ENCODE peak calls at places on chromosomes 4 and X, in seven cellular contexts. One of them, this sample, is unnamed.

GRCh38 chr4:73019462-73020047 is 50.0 kb downstream of the COX18 start:
- DNase-seq in ovary: no peak
- DNase-seq in IMR-90: peak
- DNase-seq in body of pancreas: no peak
- DNase-seq in breast epithelium: no peak
- DNase-seq in prostate gland: peak
- DNase-seq in heart left ventricle: no peak
- DNase-seq in this sample: peak

GRCh38 chrX:129726307-129727111 is 12.3 kb upstream of the XPNPEP2 start:
- DNase-seq in ovary: peak
- DNase-seq in IMR-90: peak
- DNase-seq in body of pancreas: peak
- DNase-seq in breast epithelium: peak
- DNase-seq in prostate gland: peak
- DNase-seq in heart left ventricle: peak
- DNase-seq in this sample: peak

GRCh38 chr4:13567125-13567524 is 22.8 kb upstream of the NKX3-2 start:
- DNase-seq in ovary: no peak
- DNase-seq in IMR-90: no peak
- DNase-seq in body of pancreas: no peak
- DNase-seq in breast epithelium: no peak
- DNase-seq in prostate gland: no peak
- DNase-seq in heart left ventricle: no peak
- DNase-seq in this sample: no peak

GRCh38 chr4:173748353-173748752 is 218.3 kb upstream of the HAND2 start:
- DNase-seq in ovary: no peak
- DNase-seq in IMR-90: peak
- DNase-seq in body of pancreas: no peak
- DNase-seq in breast epithelium: no peak
- DNase-seq in prostate gland: no peak
- DNase-seq in heart left ventricle: no peak
- DNase-seq in this sample: no peak

GRCh38 chr4:150098214-150098613 is 20.0 kb downstream of the DCLK2 start:
- DNase-seq in ovary: no peak
- DNase-seq in IMR-90: peak
- DNase-seq in body of pancreas: no peak
- DNase-seq in breast epithelium: no peak
- DNase-seq in prostate gland: no peak
- DNase-seq in heart left ventricle: no peak
- DNase-seq in this sample: no peak

GRCh38 chr4:158873795-158874359 is 105.1 kb downstream of the FNIP2 start:
- DNase-seq in ovary: no peak
- DNase-seq in IMR-90: peak
- DNase-seq in body of pancreas: no peak
- DNase-seq in breast epithelium: no peak
- DNase-seq in prostate gland: no peak
- DNase-seq in heart left ventricle: no peak
- DNase-seq in this sample: no peak

GRCh38 chr4:143240920-143241319 is 56.2 kb downstream of the USP38 start:
- DNase-seq in ovary: no peak
- DNase-seq in IMR-90: peak
- DNase-seq in body of pancreas: no peak
- DNase-seq in breast epithelium: no peak
- DNase-seq in prostate gland: no peak
- DNase-seq in heart left ventricle: no peak
- DNase-seq in this sample: no peak

GRCh38 chrX:71953391-71953790 is 42.7 kb downstream of the NHSL2 start:
- DNase-seq in ovary: no peak
- DNase-seq in IMR-90: no peak
- DNase-seq in body of pancreas: no peak
- DNase-seq in breast epithelium: no peak
- DNase-seq in prostate gland: no peak
- DNase-seq in heart left ventricle: no peak
- DNase-seq in this sample: no peak

GRCh38 chr4:14850374-14851097 is 151.7 kb upstream of the CPEB2 start:
- DNase-seq in ovary: no peak
- DNase-seq in IMR-90: no peak
- DNase-seq in body of pancreas: no peak
- DNase-seq in breast epithelium: no peak
- DNase-seq in prostate gland: no peak
- DNase-seq in heart left ventricle: no peak
- DNase-seq in this sample: no peak

GRCh38 chrX:112190646-112191045 is 108.1 kb upstream of the TRPC5 start:
- DNase-seq in ovary: no peak
- DNase-seq in IMR-90: no peak
- DNase-seq in body of pancreas: no peak
- DNase-seq in breast epithelium: no peak
- DNase-seq in prostate gland: no peak
- DNase-seq in heart left ventricle: no peak
- DNase-seq in this sample: no peak

GRCh38 chr4:41866799-41867677 is 68.2 kb upstream of the TMEM33 start:
- DNase-seq in ovary: no peak
- DNase-seq in IMR-90: no peak
- DNase-seq in body of pancreas: no peak
- DNase-seq in breast epithelium: no peak
- DNase-seq in prostate gland: no peak
- DNase-seq in heart left ventricle: no peak
- DNase-seq in this sample: no peak

GRCh38 chr4:153488006-153488718 is 22.0 kb downstream of the TMEM131L start:
- DNase-seq in ovary: no peak
- DNase-seq in IMR-90: peak
- DNase-seq in body of pancreas: no peak
- DNase-seq in breast epithelium: no peak
- DNase-seq in prostate gland: no peak
- DNase-seq in heart left ventricle: peak
- DNase-seq in this sample: no peak

GRCh38 chr4:74097161-74097560 is 1.8 kb downstream of the CXCL2 start:
- DNase-seq in ovary: no peak
- DNase-seq in IMR-90: no peak
- DNase-seq in body of pancreas: no peak
- DNase-seq in breast epithelium: no peak
- DNase-seq in prostate gland: no peak
- DNase-seq in heart left ventricle: no peak
- DNase-seq in this sample: no peak
- H3K4me3 ChIP-seq in ovary: no peak
- H3K4me3 ChIP-seq in IMR-90: no peak
- H3K4me3 ChIP-seq in body of pancreas: no peak
- H3K4me3 ChIP-seq in breast epithelium: no peak
- H3K4me3 ChIP-seq in prostate gland: no peak
- H3K4me3 ChIP-seq in heart left ventricle: peak
- H3K4me3 ChIP-seq in this sample: no peak

DNA sequence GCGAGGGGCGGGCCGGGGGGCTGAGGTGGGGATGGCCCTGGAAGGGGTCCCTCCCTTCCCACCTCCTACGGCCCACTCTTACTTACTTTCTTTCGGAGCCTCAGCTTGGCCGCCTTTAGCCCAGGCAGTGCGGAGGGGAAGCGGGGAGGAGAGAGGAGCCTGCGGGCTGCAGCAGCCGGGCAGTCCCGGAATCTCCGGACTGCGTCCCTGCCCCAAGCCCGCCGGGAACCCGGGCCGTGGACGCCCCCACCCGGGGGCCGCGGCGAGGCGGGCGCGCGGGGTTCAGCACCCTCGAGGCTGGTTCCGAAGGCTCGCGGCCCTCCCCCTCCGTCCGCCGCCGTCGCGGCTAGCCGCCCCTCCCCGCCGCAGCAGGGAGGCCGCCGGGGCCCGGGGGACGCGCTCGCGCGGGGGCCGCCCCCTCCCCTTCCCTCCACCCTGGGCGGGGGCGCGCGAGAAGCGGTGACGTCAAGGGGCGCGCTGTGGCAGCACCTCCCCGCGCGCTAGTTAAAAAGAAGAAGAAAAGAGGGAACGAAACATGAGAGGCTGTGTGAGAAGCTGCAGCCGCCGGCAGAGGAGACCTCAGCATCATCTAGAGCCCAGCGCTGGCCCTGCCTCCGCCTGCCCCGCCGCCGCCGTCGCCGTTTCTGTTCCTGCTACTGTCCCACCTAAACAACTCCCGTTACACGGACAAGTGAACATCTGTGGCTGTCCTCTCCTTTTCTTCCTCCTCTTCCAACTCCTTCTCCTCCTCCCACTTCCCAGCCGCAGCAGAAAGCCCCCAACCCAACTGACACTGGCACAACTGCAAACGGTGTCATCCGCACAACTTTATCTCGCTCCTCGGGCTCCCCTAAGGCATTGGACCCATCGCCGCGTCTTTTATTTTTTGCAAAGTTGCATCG is at the start of gene HHIP:
- DNase-seq in ovary: peak
- DNase-seq in IMR-90: peak
- DNase-seq in body of pancreas: peak
- DNase-seq in breast epithelium: no peak
- DNase-seq in prostate gland: no peak
- DNase-seq in heart left ventricle: peak
- DNase-seq in this sample: peak
- TF ChIP-seq POLR2A in ovary: no peak
- TF ChIP-seq POLR2A in IMR-90: no peak
- TF ChIP-seq POLR2A in body of pancreas: peak
- TF ChIP-seq POLR2A in breast epithelium: no peak
- TF ChIP-seq POLR2A in prostate gland: no peak
- TF ChIP-seq POLR2A in heart left ventricle: no peak
- TF ChIP-seq POLR2A in this sample: peak

GRCh38 chrX:49122499-49122898 is 1.0 kb downstream of the GPKOW start:
- DNase-seq in ovary: no peak
- DNase-seq in IMR-90: no peak
- DNase-seq in body of pancreas: no peak
- DNase-seq in breast epithelium: no peak
- DNase-seq in prostate gland: no peak
- DNase-seq in heart left ventricle: no peak
- DNase-seq in this sample: no peak
- H3K4me3 ChIP-seq in ovary: peak
- H3K4me3 ChIP-seq in IMR-90: peak
- H3K4me3 ChIP-seq in body of pancreas: no peak
- H3K4me3 ChIP-seq in breast epithelium: peak
- H3K4me3 ChIP-seq in prostate gland: no peak
- H3K4me3 ChIP-seq in heart left ventricle: peak
- H3K4me3 ChIP-seq in this sample: no peak

GRCh38 chr4:40850496-40850895 is 100.7 kb downstream of the NSUN7 start:
- DNase-seq in ovary: no peak
- DNase-seq in IMR-90: no peak
- DNase-seq in body of pancreas: no peak
- DNase-seq in breast epithelium: no peak
- DNase-seq in prostate gland: no peak
- DNase-seq in heart left ventricle: no peak
- DNase-seq in this sample: no peak
- TF ChIP-seq POLR2A in ovary: no peak
- TF ChIP-seq POLR2A in IMR-90: no peak
- TF ChIP-seq POLR2A in body of pancreas: no peak
- TF ChIP-seq POLR2A in breast epithelium: no peak
- TF ChIP-seq POLR2A in prostate gland: no peak
- TF ChIP-seq POLR2A in heart left ventricle: no peak
- TF ChIP-seq POLR2A in this sample: no peak

GRCh38 chr4:55795342-55795741 is 24.2 kb upstream of the EXOC1L start:
- DNase-seq in ovary: no peak
- DNase-seq in IMR-90: no peak
- DNase-seq in body of pancreas: no peak
- DNase-seq in breast epithelium: no peak
- DNase-seq in prostate gland: no peak
- DNase-seq in heart left ventricle: no peak
- DNase-seq in this sample: no peak

GRCh38 chr4:55794053-55794452 is 25.5 kb upstream of the EXOC1L start:
- DNase-seq in ovary: no peak
- DNase-seq in IMR-90: no peak
- DNase-seq in body of pancreas: no peak
- DNase-seq in breast epithelium: no peak
- DNase-seq in prostate gland: no peak
- DNase-seq in heart left ventricle: no peak
- DNase-seq in this sample: no peak

GRCh38 chr4:55791666-55792065 is 27.9 kb upstream of the EXOC1L start:
- DNase-seq in ovary: no peak
- DNase-seq in IMR-90: no peak
- DNase-seq in body of pancreas: no peak
- DNase-seq in breast epithelium: no peak
- DNase-seq in prostate gland: no peak
- DNase-seq in heart left ventricle: no peak
- DNase-seq in this sample: no peak

GRCh38 chr4:55793479-55793878 is 26.1 kb upstream of the EXOC1L start:
- DNase-seq in ovary: no peak
- DNase-seq in IMR-90: no peak
- DNase-seq in body of pancreas: no peak
- DNase-seq in breast epithelium: no peak
- DNase-seq in prostate gland: no peak
- DNase-seq in heart left ventricle: no peak
- DNase-seq in this sample: peak
- H3K4me3 ChIP-seq in ovary: no peak
- H3K4me3 ChIP-seq in IMR-90: peak
- H3K4me3 ChIP-seq in body of pancreas: no peak
- H3K4me3 ChIP-seq in breast epithelium: peak
- H3K4me3 ChIP-seq in prostate gland: no peak
- H3K4me3 ChIP-seq in heart left ventricle: no peak
- H3K4me3 ChIP-seq in this sample: peak

GRCh38 chr4:185471235-185472062 is at the start of gene CCDC110:
- DNase-seq in ovary: peak
- DNase-seq in IMR-90: peak
- DNase-seq in body of pancreas: peak
- DNase-seq in breast epithelium: peak
- DNase-seq in prostate gland: peak
- DNase-seq in heart left ventricle: peak
- DNase-seq in this sample: peak
- TF ChIP-seq POLR2A in ovary: peak
- TF ChIP-seq POLR2A in IMR-90: no peak
- TF ChIP-seq POLR2A in body of pancreas: no peak
- TF ChIP-seq POLR2A in breast epithelium: no peak
- TF ChIP-seq POLR2A in prostate gland: peak
- TF ChIP-seq POLR2A in heart left ventricle: peak
- TF ChIP-seq POLR2A in this sample: no peak

DNA sequence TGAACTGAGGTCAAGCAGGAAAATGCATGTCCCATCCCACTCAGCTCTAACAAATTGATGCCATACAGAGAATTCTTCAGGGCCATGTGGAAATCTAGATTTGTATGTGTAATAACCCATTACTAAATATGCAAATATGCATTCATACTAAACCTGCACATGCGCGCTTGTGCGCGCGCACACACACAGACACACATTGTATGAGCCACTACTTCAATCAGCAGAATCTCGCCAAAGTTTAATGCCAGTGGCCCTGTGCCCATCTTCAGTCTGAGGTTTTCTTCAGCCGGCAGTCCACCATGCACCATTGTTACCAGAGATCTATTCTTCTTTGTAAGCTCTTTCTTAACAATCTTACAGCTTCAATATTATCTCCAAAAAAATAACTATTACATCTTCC is 276.4 kb downstream of the PDGFC start:
- DNase-seq in ovary: no peak
- DNase-seq in IMR-90: no peak
- DNase-seq in body of pancreas: no peak
- DNase-seq in breast epithelium: no peak
- DNase-seq in prostate gland: no peak
- DNase-seq in heart left ventricle: no peak
- DNase-seq in this sample: no peak
- H3K4me3 ChIP-seq in ovary: no peak
- H3K4me3 ChIP-seq in IMR-90: no peak
- H3K4me3 ChIP-seq in body of pancreas: no peak
- H3K4me3 ChIP-seq in breast epithelium: no peak
- H3K4me3 ChIP-seq in prostate gland: no peak
- H3K4me3 ChIP-seq in heart left ventricle: no peak
- H3K4me3 ChIP-seq in this sample: no peak

GRCh38 chr4:2248044-2248780 is 6.3 kb upstream of the HAUS3 start:
- DNase-seq in ovary: no peak
- DNase-seq in IMR-90: no peak
- DNase-seq in body of pancreas: peak
- DNase-seq in breast epithelium: no peak
- DNase-seq in prostate gland: no peak
- DNase-seq in heart left ventricle: no peak
- DNase-seq in this sample: no peak
- TF ChIP-seq POLR2A in ovary: no peak
- TF ChIP-seq POLR2A in IMR-90: no peak
- TF ChIP-seq POLR2A in body of pancreas: no peak
- TF ChIP-seq POLR2A in breast epithelium: no peak
- TF ChIP-seq POLR2A in prostate gland: no peak
- TF ChIP-seq POLR2A in heart left ventricle: no peak
- TF ChIP-seq POLR2A in this sample: no peak